ENCODE peak calls at places on chromosomes 4 and X, in eight cellular contexts. T, F, Z, X, M, O, K and N are unnamed samples.

GRCh38 chr4:153616005-153616555 is 68.0 kb upstream of the TLR2 start:
- DNase-seq in T (no peak), F (no peak), Z (no peak), X (no peak), M (no peak), O (no peak), K (no peak), N (no peak)

GRCh38 chr4:98658287-98659105 is at the start of gene TSPAN5:
- DNase-seq in T (no peak), F (peak), Z (peak), X (peak), M (peak), O (peak), K (peak), N (peak)

GRCh38 chr4:6172093-6172926 is 28.0 kb downstream of the JAKMIP1 start:
- DNase-seq in T (no peak), F (no peak), Z (no peak), X (no peak), M (no peak), O (no peak), K (no peak), N (no peak)

GRCh38 chrX:69501433-69501832 is 2.7 kb upstream of the NALF2 start:
- DNase-seq in T (no peak), F (no peak), Z (peak), X (no peak), M (no peak), O (peak), K (no peak), N (no peak)

GRCh38 chr4:25837107-25837506 is 25.7 kb downstream of the SEL1L3 start:
- DNase-seq in T (no peak), F (no peak), Z (no peak), X (no peak), M (no peak), O (no peak), K (no peak), N (no peak)

GRCh38 chr4:139858436-139859225 is 193.0 kb downstream of the MGST2 start:
- DNase-seq in T (no peak), F (no peak), Z (no peak), X (no peak), M (no peak), O (no peak), K (peak), N (no peak)

GRCh38 chr4:94714360-94714759 is 43.4 kb upstream of the BMPR1B start:
- DNase-seq in T (no peak), F (no peak), Z (no peak), X (no peak), M (no peak), O (peak), K (no peak), N (no peak)

GRCh38 chr4:120319230-120319761 is 252.6 kb upstream of the MAD2L1 start:
- DNase-seq in T (no peak), F (no peak), Z (no peak), X (no peak), M (no peak), O (no peak), K (no peak), N (no peak)

GRCh38 chr4:79198886-79199591 is 126.8 kb downstream of the NAA11 start:
- DNase-seq in T (no peak), F (no peak), Z (no peak), X (no peak), M (no peak), O (no peak), K (no peak), N (no peak)

GRCh38 chr4:68873218-68873502 is 57.4 kb downstream of the UGT2B10 start:
- DNase-seq in T (no peak), F (no peak), Z (no peak), X (no peak), M (no peak), O (no peak), K (no peak), N (no peak)

GRCh38 chr4:68874507-68874906 is 58.7 kb downstream of the UGT2B10 start:
- DNase-seq in T (no peak), F (no peak), Z (peak), X (no peak), M (no peak), O (no peak), K (no peak), N (no peak)

GRCh38 chr4:68869274-68869773 is 53.5 kb downstream of the UGT2B10 start:
- DNase-seq in T (no peak), F (no peak), Z (no peak), X (no peak), M (no peak), O (no peak), K (no peak), N (no peak)

GRCh38 chr4:68871772-68872441 is 56.1 kb downstream of the UGT2B10 start:
- DNase-seq in T (no peak), F (no peak), Z (no peak), X (no peak), M (no peak), O (no peak), K (no peak), N (no peak)

DNA sequence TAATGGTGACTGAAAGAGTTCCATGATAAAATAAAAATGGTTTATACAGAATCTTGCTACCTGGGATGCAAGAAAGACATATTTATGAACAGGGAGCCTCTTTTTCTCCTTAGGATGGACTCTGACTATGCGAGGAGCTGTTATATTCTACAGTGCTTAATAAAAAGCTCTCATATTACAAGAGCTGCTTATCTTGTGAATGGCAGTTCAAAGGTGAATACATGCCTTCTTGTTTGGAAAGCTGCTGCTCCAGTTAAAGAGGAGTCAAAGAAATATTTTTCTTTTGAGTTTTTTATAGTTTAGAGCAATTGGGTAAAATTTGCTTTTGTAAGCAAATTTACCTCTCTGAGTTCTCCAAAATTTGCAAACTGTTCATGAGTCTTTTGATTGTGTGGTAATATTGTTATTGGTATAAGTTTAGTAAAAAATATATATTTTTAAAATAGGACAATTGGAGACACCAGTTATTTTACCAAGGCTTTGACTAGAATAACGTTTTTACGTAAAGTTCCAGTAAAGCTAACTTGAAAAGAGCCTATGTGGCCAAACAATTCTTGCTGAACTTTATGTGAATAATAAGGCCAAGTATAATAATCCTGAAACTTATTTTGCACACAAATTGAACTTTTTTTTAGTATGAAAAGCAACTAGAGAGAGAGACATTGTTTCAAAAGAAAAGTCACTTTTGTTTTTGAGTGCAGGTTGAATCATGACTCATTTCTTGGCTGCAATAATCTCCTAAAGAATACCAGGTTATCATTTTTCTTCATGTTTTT is 56.8 kb downstream of the UGT2B10 start:
- DNase-seq in T (no peak), F (no peak), Z (peak), X (no peak), M (no peak), O (no peak), K (no peak), N (no peak)
- TF ChIP-seq CTCF in T (no peak), F (no peak), Z (no peak), X (no peak), M (no peak), O (no peak), K (no peak), N (no peak)

GRCh38 chrX:130106071-130106470 is 4.2 kb downstream of the ELF4 start:
- DNase-seq in T (no peak), F (no peak), Z (no peak), X (no peak), M (no peak), O (peak), K (no peak), N (no peak)
- H3K4me3 ChIP-seq in T (no peak), F (no peak), Z (no peak), X (no peak), M (no peak), O (no peak), K (no peak), N (no peak)

DNA sequence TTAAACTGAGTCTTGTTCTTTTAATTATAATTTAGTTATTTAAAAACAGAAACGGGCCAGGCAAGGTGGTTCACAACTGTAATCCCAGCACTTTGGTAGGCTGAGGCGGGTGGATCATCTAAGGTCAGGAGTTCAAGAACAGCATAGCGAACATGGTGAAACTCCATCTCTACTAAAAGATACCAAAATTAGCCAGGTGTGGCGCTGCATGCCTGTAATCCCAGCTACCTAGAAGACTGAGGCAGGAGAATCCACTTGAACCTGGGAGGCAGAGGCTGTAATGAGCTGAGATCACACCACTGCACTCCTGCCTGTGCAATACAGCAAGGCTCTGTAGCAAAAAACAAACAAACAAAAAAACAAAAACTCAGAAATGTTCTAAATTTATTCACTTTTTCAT is 852.9 kb downstream of the TECRL start:
- DNase-seq in T (no peak), F (no peak), Z (no peak), X (no peak), M (no peak), O (no peak), K (no peak), N (no peak)
- TF ChIP-seq CTCF in T (no peak), F (no peak), Z (no peak), X (no peak), M (no peak), O (no peak), K (no peak), N (no peak)

GRCh38 chrX:119693996-119694451 is 1.1 kb upstream of the SEPTIN6 start:
- DNase-seq in T (no peak), F (no peak), Z (no peak), X (no peak), M (no peak), O (no peak), K (no peak), N (no peak)
- H3K4me3 ChIP-seq in T (no peak), F (peak), Z (no peak), X (peak), M (no peak), O (no peak), K (peak), N (peak)